ENCODE peak calls at places on chromosomes 7 and 10, in nine cellular contexts. One of them, this sample, is unnamed.

GRCh38 chr10:49001402-49001801 is 61.8 kb upstream of the LRRC18 start:
- DNase-seq in iris pigment epithelial cell: no peak
- DNase-seq in sciatic nerve: no peak
- DNase-seq in NCI-H2081: no peak
- DNase-seq in Panc1: no peak
- DNase-seq in CD8-positive, alpha-beta memory T cell: no peak
- DNase-seq in OCI-LY7: no peak
- DNase-seq in progenitor cell of endocrine pancreas: no peak
- DNase-seq in neural crest cell: no peak
- DNase-seq in this sample: no peak

GRCh38 chr7:1839701-1840100 is 169.6 kb downstream of the ELFN1 start:
- DNase-seq in Panc1: no peak
- DNase-seq in CD8-positive, alpha-beta memory T cell: no peak
- DNase-seq in OCI-LY7: no peak
- DNase-seq in sciatic nerve: peak
- DNase-seq in NCI-H2081: no peak
- DNase-seq in neural crest cell: no peak
- DNase-seq in progenitor cell of endocrine pancreas: no peak
- DNase-seq in iris pigment epithelial cell: no peak
- DNase-seq in this sample: no peak

GRCh38 chr10:5297466-5297865 is 67.3 kb upstream of the UCN3 start:
- DNase-seq in progenitor cell of endocrine pancreas: no peak
- DNase-seq in CD8-positive, alpha-beta memory T cell: no peak
- DNase-seq in NCI-H2081: no peak
- DNase-seq in neural crest cell: no peak
- DNase-seq in OCI-LY7: no peak
- DNase-seq in Panc1: no peak
- DNase-seq in iris pigment epithelial cell: peak
- DNase-seq in sciatic nerve: no peak
- DNase-seq in this sample: no peak

GRCh38 chr7:24924375-24924774 is 55.6 kb downstream of the OSBPL3 start:
- DNase-seq in CD8-positive, alpha-beta memory T cell: no peak
- DNase-seq in progenitor cell of endocrine pancreas: no peak
- DNase-seq in sciatic nerve: no peak
- DNase-seq in neural crest cell: no peak
- DNase-seq in iris pigment epithelial cell: no peak
- DNase-seq in OCI-LY7: no peak
- DNase-seq in NCI-H2081: no peak
- DNase-seq in Panc1: no peak
- DNase-seq in this sample: no peak

GRCh38 chr10:126175586-126176258 is 212.6 kb downstream of the ADAM12 start:
- DNase-seq in neural crest cell: peak
- DNase-seq in OCI-LY7: no peak
- DNase-seq in CD8-positive, alpha-beta memory T cell: no peak
- DNase-seq in sciatic nerve: no peak
- DNase-seq in iris pigment epithelial cell: no peak
- DNase-seq in progenitor cell of endocrine pancreas: no peak
- DNase-seq in NCI-H2081: no peak
- DNase-seq in Panc1: no peak
- DNase-seq in this sample: no peak

GRCh38 chr10:19762026-19762425 is 54.2 kb upstream of the PLXDC2 start:
- DNase-seq in iris pigment epithelial cell: peak
- DNase-seq in OCI-LY7: no peak
- DNase-seq in NCI-H2081: no peak
- DNase-seq in sciatic nerve: no peak
- DNase-seq in progenitor cell of endocrine pancreas: no peak
- DNase-seq in Panc1: no peak
- DNase-seq in CD8-positive, alpha-beta memory T cell: no peak
- DNase-seq in neural crest cell: no peak
- DNase-seq in this sample: no peak

GRCh38 chr7:22726849-22727792 is at the start of gene IL6:
- DNase-seq in neural crest cell: peak
- DNase-seq in sciatic nerve: peak
- DNase-seq in OCI-LY7: no peak
- DNase-seq in CD8-positive, alpha-beta memory T cell: peak
- DNase-seq in progenitor cell of endocrine pancreas: no peak
- DNase-seq in Panc1: no peak
- DNase-seq in iris pigment epithelial cell: peak
- DNase-seq in NCI-H2081: no peak
- DNase-seq in this sample: no peak

GRCh38 chr10:83896219-83896618 is 243.1 kb upstream of the GHITM start:
- DNase-seq in sciatic nerve: no peak
- DNase-seq in OCI-LY7: no peak
- DNase-seq in NCI-H2081: no peak
- DNase-seq in iris pigment epithelial cell: no peak
- DNase-seq in Panc1: no peak
- DNase-seq in progenitor cell of endocrine pancreas: no peak
- DNase-seq in CD8-positive, alpha-beta memory T cell: no peak
- DNase-seq in neural crest cell: no peak
- DNase-seq in this sample: no peak

GRCh38 chr7:99375070-99375807 is 709 bp downstream of the ARPC1B start:
- DNase-seq in NCI-H2081: peak
- DNase-seq in iris pigment epithelial cell: peak
- DNase-seq in progenitor cell of endocrine pancreas: peak
- DNase-seq in sciatic nerve: peak
- DNase-seq in neural crest cell: peak
- DNase-seq in Panc1: no peak
- DNase-seq in CD8-positive, alpha-beta memory T cell: peak
- DNase-seq in OCI-LY7: peak
- DNase-seq in this sample: peak

GRCh38 chr7:30430300-30430699 is 48.3 kb downstream of the NOD1 start:
- DNase-seq in sciatic nerve: no peak
- DNase-seq in progenitor cell of endocrine pancreas: no peak
- DNase-seq in neural crest cell: no peak
- DNase-seq in NCI-H2081: no peak
- DNase-seq in iris pigment epithelial cell: no peak
- DNase-seq in CD8-positive, alpha-beta memory T cell: no peak
- DNase-seq in Panc1: no peak
- DNase-seq in OCI-LY7: no peak
- DNase-seq in this sample: no peak

GRCh38 chr10:85333594-85333993 is 1005.2 kb downstream of the CCSER2 start:
- DNase-seq in sciatic nerve: no peak
- DNase-seq in CD8-positive, alpha-beta memory T cell: no peak
- DNase-seq in Panc1: no peak
- DNase-seq in neural crest cell: no peak
- DNase-seq in progenitor cell of endocrine pancreas: no peak
- DNase-seq in iris pigment epithelial cell: no peak
- DNase-seq in OCI-LY7: no peak
- DNase-seq in NCI-H2081: no peak
- DNase-seq in this sample: no peak

GRCh38 chr7:138002096-138002827 is 376 bp upstream of the CREB3L2 start:
- DNase-seq in Panc1: peak
- DNase-seq in CD8-positive, alpha-beta memory T cell: peak
- DNase-seq in sciatic nerve: peak
- DNase-seq in neural crest cell: peak
- DNase-seq in progenitor cell of endocrine pancreas: peak
- DNase-seq in iris pigment epithelial cell: peak
- DNase-seq in NCI-H2081: peak
- DNase-seq in OCI-LY7: peak
- DNase-seq in this sample: peak

GRCh38 chr7:157875230-157876179 is 538.7 kb downstream of the DNAJB6 start:
- DNase-seq in CD8-positive, alpha-beta memory T cell: peak
- DNase-seq in Panc1: no peak
- DNase-seq in NCI-H2081: no peak
- DNase-seq in OCI-LY7: peak
- DNase-seq in progenitor cell of endocrine pancreas: peak
- DNase-seq in neural crest cell: peak
- DNase-seq in iris pigment epithelial cell: no peak
- DNase-seq in sciatic nerve: no peak
- DNase-seq in this sample: peak

GRCh38 chr10:70459771-70460490 is 18.4 kb upstream of the NODAL start:
- DNase-seq in CD8-positive, alpha-beta memory T cell: no peak
- DNase-seq in iris pigment epithelial cell: no peak
- DNase-seq in neural crest cell: no peak
- DNase-seq in NCI-H2081: no peak
- DNase-seq in Panc1: no peak
- DNase-seq in sciatic nerve: no peak
- DNase-seq in progenitor cell of endocrine pancreas: no peak
- DNase-seq in OCI-LY7: no peak
- DNase-seq in this sample: no peak

GRCh38 chr10:58457761-58458616 is 54.7 kb upstream of the BICC1 start:
- DNase-seq in Panc1: no peak
- DNase-seq in OCI-LY7: no peak
- DNase-seq in sciatic nerve: no peak
- DNase-seq in NCI-H2081: no peak
- DNase-seq in CD8-positive, alpha-beta memory T cell: no peak
- DNase-seq in iris pigment epithelial cell: peak
- DNase-seq in progenitor cell of endocrine pancreas: no peak
- DNase-seq in neural crest cell: no peak
- DNase-seq in this sample: no peak

GRCh38 chr10:129394739-129395298 is 72.2 kb upstream of the MGMT start:
- DNase-seq in OCI-LY7: no peak
- DNase-seq in iris pigment epithelial cell: no peak
- DNase-seq in NCI-H2081: no peak
- DNase-seq in sciatic nerve: no peak
- DNase-seq in neural crest cell: no peak
- DNase-seq in progenitor cell of endocrine pancreas: no peak
- DNase-seq in CD8-positive, alpha-beta memory T cell: no peak
- DNase-seq in Panc1: no peak
- DNase-seq in this sample: no peak

GRCh38 chr10:128178319-128178937 is 52.2 kb upstream of the MKI67 start:
- DNase-seq in sciatic nerve: no peak
- DNase-seq in iris pigment epithelial cell: peak
- DNase-seq in Panc1: no peak
- DNase-seq in NCI-H2081: no peak
- DNase-seq in progenitor cell of endocrine pancreas: no peak
- DNase-seq in OCI-LY7: peak
- DNase-seq in neural crest cell: peak
- DNase-seq in CD8-positive, alpha-beta memory T cell: peak
- DNase-seq in this sample: peak

GRCh38 chr10:87842220-87842641 is 21.1 kb downstream of the KLLN start:
- DNase-seq in progenitor cell of endocrine pancreas: no peak
- DNase-seq in CD8-positive, alpha-beta memory T cell: no peak
- DNase-seq in NCI-H2081: no peak
- DNase-seq in Panc1: peak
- DNase-seq in iris pigment epithelial cell: peak
- DNase-seq in sciatic nerve: no peak
- DNase-seq in neural crest cell: no peak
- DNase-seq in OCI-LY7: no peak
- DNase-seq in this sample: no peak

GRCh38 chr7:727806-728460 is 852 bp upstream of the PRKAR1B start:
- DNase-seq in OCI-LY7: no peak
- DNase-seq in progenitor cell of endocrine pancreas: no peak
- DNase-seq in sciatic nerve: peak
- DNase-seq in iris pigment epithelial cell: no peak
- DNase-seq in Panc1: no peak
- DNase-seq in NCI-H2081: no peak
- DNase-seq in neural crest cell: no peak
- DNase-seq in CD8-positive, alpha-beta memory T cell: no peak
- DNase-seq in this sample: no peak

GRCh38 chr10:123808873-123809272 is 82.7 kb downstream of the CPXM2 start:
- DNase-seq in NCI-H2081: no peak
- DNase-seq in OCI-LY7: no peak
- DNase-seq in CD8-positive, alpha-beta memory T cell: no peak
- DNase-seq in Panc1: peak
- DNase-seq in iris pigment epithelial cell: peak
- DNase-seq in progenitor cell of endocrine pancreas: no peak
- DNase-seq in sciatic nerve: no peak
- DNase-seq in neural crest cell: no peak
- DNase-seq in this sample: no peak

GRCh38 chr7:38105874-38106483 is 72.1 kb upstream of the STARD3NL start:
- DNase-seq in OCI-LY7: peak
- DNase-seq in NCI-H2081: peak
- DNase-seq in neural crest cell: no peak
- DNase-seq in progenitor cell of endocrine pancreas: no peak
- DNase-seq in iris pigment epithelial cell: peak
- DNase-seq in sciatic nerve: no peak
- DNase-seq in Panc1: peak
- DNase-seq in CD8-positive, alpha-beta memory T cell: peak
- DNase-seq in this sample: no peak

GRCh38 chr10:69101451-69102095 is 13.7 kb downstream of the SRGN start:
- DNase-seq in OCI-LY7: no peak
- DNase-seq in sciatic nerve: no peak
- DNase-seq in CD8-positive, alpha-beta memory T cell: no peak
- DNase-seq in Panc1: no peak
- DNase-seq in iris pigment epithelial cell: peak
- DNase-seq in progenitor cell of endocrine pancreas: no peak
- DNase-seq in neural crest cell: no peak
- DNase-seq in NCI-H2081: no peak
- DNase-seq in this sample: no peak

GRCh38 chr10:104809288-104810090 is 168.4 kb downstream of the SORCS3 start:
- DNase-seq in iris pigment epithelial cell: peak
- DNase-seq in CD8-positive, alpha-beta memory T cell: no peak
- DNase-seq in Panc1: no peak
- DNase-seq in NCI-H2081: peak
- DNase-seq in progenitor cell of endocrine pancreas: no peak
- DNase-seq in neural crest cell: no peak
- DNase-seq in sciatic nerve: no peak
- DNase-seq in OCI-LY7: no peak
- DNase-seq in this sample: no peak

GRCh38 chr10:130458509-130458908 is 322.3 kb downstream of the GLRX3 start:
- DNase-seq in OCI-LY7: no peak
- DNase-seq in CD8-positive, alpha-beta memory T cell: no peak
- DNase-seq in neural crest cell: no peak
- DNase-seq in progenitor cell of endocrine pancreas: no peak
- DNase-seq in iris pigment epithelial cell: no peak
- DNase-seq in sciatic nerve: no peak
- DNase-seq in NCI-H2081: no peak
- DNase-seq in Panc1: no peak
- DNase-seq in this sample: no peak

GRCh38 chr7:2956526-2957368 is 86.9 kb downstream of the CARD11 start:
- DNase-seq in OCI-LY7: no peak
- DNase-seq in Panc1: no peak
- DNase-seq in progenitor cell of endocrine pancreas: no peak
- DNase-seq in iris pigment epithelial cell: peak
- DNase-seq in sciatic nerve: peak
- DNase-seq in CD8-positive, alpha-beta memory T cell: no peak
- DNase-seq in NCI-H2081: no peak
- DNase-seq in neural crest cell: no peak
- DNase-seq in this sample: no peak

GRCh38 chr10:50326757-50327701 is 75.7 kb upstream of the ASAH2 start:
- DNase-seq in Panc1: no peak
- DNase-seq in CD8-positive, alpha-beta memory T cell: no peak
- DNase-seq in progenitor cell of endocrine pancreas: no peak
- DNase-seq in NCI-H2081: peak
- DNase-seq in neural crest cell: no peak
- DNase-seq in OCI-LY7: no peak
- DNase-seq in sciatic nerve: no peak
- DNase-seq in iris pigment epithelial cell: peak
- DNase-seq in this sample: no peak

GRCh38 chr10:113273151-113273876 is 279.5 kb upstream of the HABP2 start:
- DNase-seq in OCI-LY7: no peak
- DNase-seq in Panc1: no peak
- DNase-seq in progenitor cell of endocrine pancreas: no peak
- DNase-seq in CD8-positive, alpha-beta memory T cell: no peak
- DNase-seq in NCI-H2081: no peak
- DNase-seq in sciatic nerve: peak
- DNase-seq in iris pigment epithelial cell: no peak
- DNase-seq in neural crest cell: peak
- DNase-seq in this sample: no peak

GRCh38 chr7:127949670-127950069 is 81.6 kb downstream of the LRRC4 start:
- DNase-seq in progenitor cell of endocrine pancreas: no peak
- DNase-seq in iris pigment epithelial cell: no peak
- DNase-seq in CD8-positive, alpha-beta memory T cell: no peak
- DNase-seq in Panc1: no peak
- DNase-seq in NCI-H2081: no peak
- DNase-seq in sciatic nerve: no peak
- DNase-seq in OCI-LY7: no peak
- DNase-seq in neural crest cell: no peak
- DNase-seq in this sample: no peak

GRCh38 chr7:148395292-148395691 is 195.3 kb upstream of the C7orf33 start:
- DNase-seq in neural crest cell: no peak
- DNase-seq in CD8-positive, alpha-beta memory T cell: no peak
- DNase-seq in NCI-H2081: no peak
- DNase-seq in Panc1: no peak
- DNase-seq in sciatic nerve: no peak
- DNase-seq in iris pigment epithelial cell: no peak
- DNase-seq in OCI-LY7: no peak
- DNase-seq in progenitor cell of endocrine pancreas: no peak
- DNase-seq in this sample: no peak

GRCh38 chr10:125217986-125218675 is 57.8 kb upstream of the CTBP2 start:
- DNase-seq in CD8-positive, alpha-beta memory T cell: no peak
- DNase-seq in neural crest cell: no peak
- DNase-seq in progenitor cell of endocrine pancreas: no peak
- DNase-seq in sciatic nerve: no peak
- DNase-seq in Panc1: no peak
- DNase-seq in NCI-H2081: no peak
- DNase-seq in iris pigment epithelial cell: no peak
- DNase-seq in OCI-LY7: no peak
- DNase-seq in this sample: no peak

GRCh38 chr7:87886875-87887274 is 10.6 kb downstream of the DBF4 start:
- DNase-seq in NCI-H2081: peak
- DNase-seq in neural crest cell: no peak
- DNase-seq in progenitor cell of endocrine pancreas: no peak
- DNase-seq in iris pigment epithelial cell: peak
- DNase-seq in CD8-positive, alpha-beta memory T cell: peak
- DNase-seq in OCI-LY7: peak
- DNase-seq in sciatic nerve: no peak
- DNase-seq in Panc1: no peak
- DNase-seq in this sample: no peak